ENCODE peak calls at places on chromosomes 3 and 15, in four cellular contexts. A is tibial nerve, F is ureter, U is NCI-H1417 treated with DMSO at 0.1 percent for 48 hours. S is an unnamed sample.

GRCh38 chr3:149462653-149463052 is 11.8 kb upstream of the TM4SF4 start:
- DNase-seq in U (no peak), A (no peak), F (no peak), S (no peak)

GRCh38 chr15:99197861-99198260 is 51.5 kb downstream of the TTC23 start:
- DNase-seq in A (no peak), F (no peak), U (no peak), S (no peak)

GRCh38 chr3:15271030-15271429 is 61.4 kb downstream of the SH3BP5 start:
- DNase-seq in F (no peak), U (no peak), A (no peak), S (no peak)

GRCh38 chr3:71489315-71489761 is 94.2 kb downstream of the FOXP1 start:
- DNase-seq in U (no peak), A (no peak), F (no peak), S (no peak)

GRCh38 chr15:99762288-99762687 is 29.1 kb upstream of the LYSMD4 start:
- DNase-seq in F (no peak), U (no peak), A (no peak), S (no peak)

GRCh38 chr3:193894121-193894863 is 241.7 kb upstream of the HES1 start:
- DNase-seq in U (no peak), F (peak; percentile 25), A (no peak), S (no peak)

GRCh38 chr3:18725668-18726407 is 300.7 kb upstream of the SATB1 start:
- DNase-seq in A (no peak), F (no peak), U (no peak), S (no peak)

GRCh38 chr3:36812240-36812639 is 47.9 kb upstream of the DCLK3 start:
- DNase-seq in A (no peak), F (no peak), U (no peak), S (no peak)

GRCh38 chr15:99454941-99455795 is 110.6 kb upstream of the MEF2A start:
- DNase-seq in F (peak; percentile 94), U (no peak), A (peak; percentile 66), S (peak; percentile 62)

GRCh38 chr3:120177151-120177550 is 82.9 kb upstream of the GSK3B start:
- DNase-seq in A (peak; percentile 8), F (no peak), U (peak; percentile 49), S (no peak)

GRCh38 chr15:100340721-100341661 is 784 bp downstream of the ADAMTS17 start:
- DNase-seq in A (no peak), U (no peak), F (no peak), S (no peak)

GRCh38 chr15:45454825-45455224 is 67.7 kb downstream of the SLC30A4 start:
- DNase-seq in U (no peak), F (peak; percentile 75), A (peak; percentile 66), S (peak; percentile 79)

GRCh38 chr3:29072626-29073025 is 208.2 kb upstream of the RBMS3 start:
- DNase-seq in U (no peak), F (no peak), A (no peak), S (peak; percentile 48)

GRCh38 chr3:126878664-126879063 is 104.3 kb upstream of the PLXNA1 start:
- DNase-seq in U (no peak), F (no peak), A (no peak), S (no peak)

GRCh38 chr3:14913071-14913925 is 34.1 kb upstream of the NR2C2 start:
- DNase-seq in F (peak; percentile 33), A (no peak), U (no peak), S (no peak)

GRCh38 chr3:15798533-15799245 is 910 bp upstream of the ANKRD28 start:
- DNase-seq in A (no peak), U (no peak), F (no peak), S (no peak)

GRCh38 chr3:149783576-149783975 is 8.8 kb downstream of the ANKUB1 start:
- DNase-seq in F (no peak), A (no peak), U (no peak), S (no peak)

GRCh38 chr3:46293035-46293724 is 50.9 kb downstream of the CCR3 start:
- DNase-seq in A (no peak), F (no peak), U (no peak), S (no peak)

GRCh38 chr15:72358532-72359180 is 17.2 kb downstream of the HEXA start:
- DNase-seq in U (no peak), F (peak; percentile 85), A (peak; percentile 27), S (no peak)

GRCh38 chr3:20182206-20182605 is 3.8 kb downstream of the SGO1 start:
- DNase-seq in F (no peak), U (no peak), A (no peak), S (no peak)

GRCh38 chr3:72161870-72162617 is 377.1 kb upstream of the PROK2 start:
- DNase-seq in F (no peak), U (no peak), A (no peak), S (no peak)

GRCh38 chr3:194686414-194686815 is 732 bp downstream of the FAM43A start:
- DNase-seq in A (no peak), F (no peak), U (no peak), S (no peak)

GRCh38 chr15:38187646-38188313 is 64.9 kb upstream of the SPRED1 start:
- DNase-seq in A (no peak), U (no peak), F (no peak), S (no peak)

GRCh38 chr3:64306745-64307144 is 81.5 kb upstream of the PRICKLE2 start:
- DNase-seq in F (no peak), A (no peak), U (no peak), S (no peak)

GRCh38 chr15:31374489-31374888 is 47.9 kb downstream of the KLF13 start:
- DNase-seq in F (no peak), U (no peak), A (no peak), S (no peak)

GRCh38 chr15:89836255-89837133 is 21.8 kb upstream of the ANPEP start:
- DNase-seq in A (no peak), F (no peak), U (no peak), S (peak; percentile 47)

GRCh38 chr15:66389098-66389858 is 2.6 kb downstream of the MAP2K1 start:
- DNase-seq in U (no peak), F (no peak), A (no peak), S (no peak)

GRCh38 chr15:61275901-61276300 is 46.8 kb upstream of the RORA start:
- DNase-seq in A (no peak), F (no peak), U (peak; percentile 27), S (no peak)

GRCh38 chr15:36742696-36743095 is 163.3 kb downstream of the CDIN1 start:
- DNase-seq in U (no peak), F (no peak), A (no peak), S (no peak)

GRCh38 chr15:70852501-70853269 is 1.3 kb downstream of the LARP6 start:
- DNase-seq in A (no peak), F (no peak), U (no peak), S (no peak)

GRCh38 chr3:192887047-192887446 is 30.6 kb downstream of the MB21D2 start:
- DNase-seq in A (no peak), F (no peak), U (no peak), S (no peak)

GRCh38 chr15:89195836-89196235 is 25.5 kb downstream of the RLBP1 start:
- DNase-seq in F (no peak), U (no peak), A (no peak), S (no peak)

GRCh38 chr15:36499751-36500389 is 79.6 kb upstream of the CDIN1 start:
- DNase-seq in U (no peak), F (no peak), A (no peak), S (no peak)

GRCh38 chr3:56042326-56042951 is 425.8 kb downstream of the ERC2 start:
- DNase-seq in A (no peak), U (no peak), F (no peak), S (peak; percentile 5)

GRCh38 chr15:37980010-37980409 is 45.6 kb downstream of the TMCO5A start:
- DNase-seq in A (no peak), F (no peak), U (no peak), S (no peak)

GRCh38 chr15:91872356-91873132 is 19.0 kb downstream of the SLCO3A1 start:
- DNase-seq in A (no peak), F (peak; percentile 63), U (no peak), S (no peak)

GRCh38 chr15:41572866-41573265 is 13.9 kb downstream of the TYRO3 start:
- DNase-seq in F (no peak), A (no peak), U (no peak), S (no peak)

GRCh38 chr3:77541203-77541922 is 501.5 kb downstream of the ROBO2 start:
- DNase-seq in U (no peak), A (no peak), F (no peak), S (no peak)

GRCh38 chr3:131401978-131402377 is 20.4 kb downstream of the NUDT16 start:
- DNase-seq in U (no peak), A (no peak), F (no peak), S (no peak)

GRCh38 chr3:48990636-48991421 is 788 bp downstream of the P4HTM start:
- DNase-seq in A (no peak), F (no peak), U (no peak), S (no peak)